ENCODE peak calls at places on chromosome 6, in six cellular contexts. One of them, this sample, is unnamed.

GRCh38 chr6:34540841-34541240 is 15.3 kb downstream of the SPDEF start:
- DNase-seq in CD8-positive, alpha-beta T cell: no peak
- DNase-seq in sigmoid colon: no peak
- DNase-seq in OCI-LY7: no peak
- DNase-seq in Caco-2: no peak
- DNase-seq in ascending aorta: no peak
- DNase-seq in this sample: no peak

GRCh38 chr6:105432797-105433196 is 29.9 kb upstream of the PREP start:
- DNase-seq in ascending aorta: no peak
- DNase-seq in sigmoid colon: no peak
- DNase-seq in Caco-2: no peak
- DNase-seq in CD8-positive, alpha-beta T cell: no peak
- DNase-seq in OCI-LY7: no peak
- DNase-seq in this sample: peak

GRCh38 chr6:167092672-167093339 is 30.1 kb upstream of the CCR6 start:
- DNase-seq in Caco-2: no peak
- DNase-seq in sigmoid colon: no peak
- DNase-seq in OCI-LY7: no peak
- DNase-seq in CD8-positive, alpha-beta T cell: no peak
- DNase-seq in ascending aorta: no peak
- DNase-seq in this sample: no peak

GRCh38 chr6:8940356-8940755 is 505.0 kb upstream of the SLC35B3 start:
- DNase-seq in Caco-2: no peak
- DNase-seq in ascending aorta: no peak
- DNase-seq in sigmoid colon: no peak
- DNase-seq in CD8-positive, alpha-beta T cell: no peak
- DNase-seq in OCI-LY7: no peak
- DNase-seq in this sample: no peak

GRCh38 chr6:39363280-39363679 is 40.8 kb upstream of the KCNK16 start:
- DNase-seq in ascending aorta: no peak
- DNase-seq in OCI-LY7: no peak
- DNase-seq in sigmoid colon: no peak
- DNase-seq in Caco-2: no peak
- DNase-seq in CD8-positive, alpha-beta T cell: no peak
- DNase-seq in this sample: no peak

GRCh38 chr6:97110149-97110548 is 172.9 kb downstream of the MMS22L start:
- DNase-seq in CD8-positive, alpha-beta T cell: no peak
- DNase-seq in Caco-2: no peak
- DNase-seq in ascending aorta: no peak
- DNase-seq in sigmoid colon: no peak
- DNase-seq in OCI-LY7: no peak
- DNase-seq in this sample: no peak

GRCh38 chr6:61711849-61712248 is 574.2 kb downstream of the KHDRBS2 start:
- DNase-seq in ascending aorta: no peak
- DNase-seq in sigmoid colon: no peak
- DNase-seq in OCI-LY7: no peak
- DNase-seq in CD8-positive, alpha-beta T cell: no peak
- DNase-seq in Caco-2: no peak
- DNase-seq in this sample: no peak

GRCh38 chr6:20811112-20811746 is 277.0 kb downstream of the CDKAL1 start:
- DNase-seq in sigmoid colon: no peak
- DNase-seq in OCI-LY7: no peak
- DNase-seq in ascending aorta: no peak
- DNase-seq in Caco-2: peak
- DNase-seq in CD8-positive, alpha-beta T cell: no peak
- DNase-seq in this sample: peak

GRCh38 chr6:38178584-38178886 is 359.0 kb downstream of the ZFAND3 start:
- DNase-seq in ascending aorta: no peak
- DNase-seq in Caco-2: no peak
- DNase-seq in CD8-positive, alpha-beta T cell: no peak
- DNase-seq in sigmoid colon: no peak
- DNase-seq in OCI-LY7: no peak
- DNase-seq in this sample: no peak

GRCh38 chr6:156912431-156912830 is 135.3 kb downstream of the ARID1B start:
- DNase-seq in OCI-LY7: peak
- DNase-seq in Caco-2: no peak
- DNase-seq in sigmoid colon: no peak
- DNase-seq in ascending aorta: no peak
- DNase-seq in CD8-positive, alpha-beta T cell: no peak
- DNase-seq in this sample: no peak

GRCh38 chr6:114634016-114634415 is 291.2 kb upstream of the HS3ST5 start:
- DNase-seq in CD8-positive, alpha-beta T cell: no peak
- DNase-seq in ascending aorta: no peak
- DNase-seq in Caco-2: no peak
- DNase-seq in OCI-LY7: no peak
- DNase-seq in sigmoid colon: no peak
- DNase-seq in this sample: peak

GRCh38 chr6:33609444-33610034 is 11.6 kb upstream of the ITPR3 start:
- DNase-seq in Caco-2: no peak
- DNase-seq in OCI-LY7: peak
- DNase-seq in CD8-positive, alpha-beta T cell: no peak
- DNase-seq in sigmoid colon: no peak
- DNase-seq in ascending aorta: no peak
- DNase-seq in this sample: peak

GRCh38 chr6:120077489-120077888 is 727.9 kb upstream of the MAN1A1 start:
- DNase-seq in CD8-positive, alpha-beta T cell: no peak
- DNase-seq in ascending aorta: no peak
- DNase-seq in OCI-LY7: peak
- DNase-seq in Caco-2: peak
- DNase-seq in sigmoid colon: no peak
- DNase-seq in this sample: peak

GRCh38 chr6:39086711-39087110 is 28.3 kb downstream of the SAYSD1 start:
- DNase-seq in ascending aorta: no peak
- DNase-seq in CD8-positive, alpha-beta T cell: no peak
- DNase-seq in OCI-LY7: no peak
- DNase-seq in Caco-2: no peak
- DNase-seq in sigmoid colon: no peak
- DNase-seq in this sample: no peak

GRCh38 chr6:90468080-90468479 is 118.8 kb downstream of the MAP3K7 start:
- DNase-seq in CD8-positive, alpha-beta T cell: no peak
- DNase-seq in Caco-2: no peak
- DNase-seq in sigmoid colon: no peak
- DNase-seq in OCI-LY7: no peak
- DNase-seq in ascending aorta: no peak
- DNase-seq in this sample: peak

GRCh38 chr6:129853996-129854711 is 7.0 kb downstream of the TMEM244 start:
- DNase-seq in OCI-LY7: no peak
- DNase-seq in Caco-2: no peak
- DNase-seq in ascending aorta: no peak
- DNase-seq in sigmoid colon: no peak
- DNase-seq in CD8-positive, alpha-beta T cell: no peak
- DNase-seq in this sample: peak

GRCh38 chr6:93915961-93916360 is 496.6 kb upstream of the EPHA7 start:
- DNase-seq in CD8-positive, alpha-beta T cell: no peak
- DNase-seq in OCI-LY7: no peak
- DNase-seq in ascending aorta: no peak
- DNase-seq in Caco-2: no peak
- DNase-seq in sigmoid colon: no peak
- DNase-seq in this sample: no peak

GRCh38 chr6:52788478-52788877 is 15.1 kb downstream of the GSTA1 start:
- DNase-seq in OCI-LY7: no peak
- DNase-seq in sigmoid colon: no peak
- DNase-seq in CD8-positive, alpha-beta T cell: no peak
- DNase-seq in ascending aorta: no peak
- DNase-seq in Caco-2: no peak
- DNase-seq in this sample: no peak

GRCh38 chr6:114576330-114576729 is 233.5 kb upstream of the HS3ST5 start:
- DNase-seq in sigmoid colon: no peak
- DNase-seq in OCI-LY7: no peak
- DNase-seq in ascending aorta: no peak
- DNase-seq in CD8-positive, alpha-beta T cell: no peak
- DNase-seq in Caco-2: no peak
- DNase-seq in this sample: no peak

GRCh38 chr6:118719351-118720124 is 68.1 kb upstream of the CEP85L start:
- DNase-seq in Caco-2: no peak
- DNase-seq in ascending aorta: no peak
- DNase-seq in CD8-positive, alpha-beta T cell: peak
- DNase-seq in sigmoid colon: no peak
- DNase-seq in OCI-LY7: peak
- DNase-seq in this sample: no peak

GRCh38 chr6:168301648-168302398 is 17.8 kb downstream of the DACT2 start:
- DNase-seq in ascending aorta: no peak
- DNase-seq in sigmoid colon: no peak
- DNase-seq in Caco-2: peak
- DNase-seq in CD8-positive, alpha-beta T cell: no peak
- DNase-seq in OCI-LY7: no peak
- DNase-seq in this sample: no peak

GRCh38 chr6:35213824-35214756 is at the start of gene SCUBE3:
- DNase-seq in sigmoid colon: no peak
- DNase-seq in CD8-positive, alpha-beta T cell: no peak
- DNase-seq in ascending aorta: no peak
- DNase-seq in Caco-2: no peak
- DNase-seq in OCI-LY7: no peak
- DNase-seq in this sample: peak

GRCh38 chr6:36266913-36267644 is 2.8 kb upstream of the PNPLA1 start:
- DNase-seq in OCI-LY7: no peak
- DNase-seq in ascending aorta: no peak
- DNase-seq in CD8-positive, alpha-beta T cell: no peak
- DNase-seq in sigmoid colon: no peak
- DNase-seq in Caco-2: no peak
- DNase-seq in this sample: no peak
- H3K4me3 ChIP-seq in OCI-LY7: no peak
- H3K4me3 ChIP-seq in ascending aorta: no peak
- H3K4me3 ChIP-seq in CD8-positive, alpha-beta T cell: no peak
- H3K4me3 ChIP-seq in sigmoid colon: no peak
- H3K4me3 ChIP-seq in Caco-2: no peak
- H3K4me3 ChIP-seq in this sample: no peak

DNA sequence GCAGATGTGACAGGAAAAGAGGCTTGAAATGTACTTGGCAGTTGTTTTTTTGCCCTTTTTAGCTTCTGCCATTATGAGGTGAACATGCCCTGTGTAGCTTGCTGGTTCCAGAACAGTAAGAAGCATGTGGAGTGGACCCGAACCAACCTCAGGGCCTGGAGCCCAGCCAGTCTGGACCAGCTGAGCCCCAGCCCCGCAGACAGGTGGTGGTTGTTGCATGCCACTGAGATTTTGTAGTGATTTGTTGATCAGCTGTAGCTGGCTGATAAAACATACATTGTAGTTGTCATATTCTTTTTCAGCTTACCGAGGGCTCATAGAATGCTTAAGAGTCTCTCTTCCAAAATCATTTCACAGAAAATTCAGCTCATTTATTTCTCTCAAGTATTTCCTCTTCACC is 182.2 kb downstream of the FARS2 start:
- DNase-seq in Caco-2: no peak
- DNase-seq in OCI-LY7: no peak
- DNase-seq in ascending aorta: no peak
- DNase-seq in sigmoid colon: no peak
- DNase-seq in CD8-positive, alpha-beta T cell: no peak
- DNase-seq in this sample: no peak
- H3K4me3 ChIP-seq in Caco-2: no peak
- H3K4me3 ChIP-seq in OCI-LY7: no peak
- H3K4me3 ChIP-seq in ascending aorta: no peak
- H3K4me3 ChIP-seq in sigmoid colon: no peak
- H3K4me3 ChIP-seq in CD8-positive, alpha-beta T cell: no peak
- H3K4me3 ChIP-seq in this sample: no peak

GRCh38 chr6:131574686-131575085 is 1.7 kb downstream of the ARG1 start:
- DNase-seq in OCI-LY7: no peak
- DNase-seq in ascending aorta: no peak
- DNase-seq in Caco-2: no peak
- DNase-seq in sigmoid colon: no peak
- DNase-seq in CD8-positive, alpha-beta T cell: no peak
- DNase-seq in this sample: no peak
- H3K4me3 ChIP-seq in OCI-LY7: no peak
- H3K4me3 ChIP-seq in ascending aorta: no peak
- H3K4me3 ChIP-seq in Caco-2: no peak
- H3K4me3 ChIP-seq in sigmoid colon: no peak
- H3K4me3 ChIP-seq in CD8-positive, alpha-beta T cell: no peak
- H3K4me3 ChIP-seq in this sample: no peak

DNA sequence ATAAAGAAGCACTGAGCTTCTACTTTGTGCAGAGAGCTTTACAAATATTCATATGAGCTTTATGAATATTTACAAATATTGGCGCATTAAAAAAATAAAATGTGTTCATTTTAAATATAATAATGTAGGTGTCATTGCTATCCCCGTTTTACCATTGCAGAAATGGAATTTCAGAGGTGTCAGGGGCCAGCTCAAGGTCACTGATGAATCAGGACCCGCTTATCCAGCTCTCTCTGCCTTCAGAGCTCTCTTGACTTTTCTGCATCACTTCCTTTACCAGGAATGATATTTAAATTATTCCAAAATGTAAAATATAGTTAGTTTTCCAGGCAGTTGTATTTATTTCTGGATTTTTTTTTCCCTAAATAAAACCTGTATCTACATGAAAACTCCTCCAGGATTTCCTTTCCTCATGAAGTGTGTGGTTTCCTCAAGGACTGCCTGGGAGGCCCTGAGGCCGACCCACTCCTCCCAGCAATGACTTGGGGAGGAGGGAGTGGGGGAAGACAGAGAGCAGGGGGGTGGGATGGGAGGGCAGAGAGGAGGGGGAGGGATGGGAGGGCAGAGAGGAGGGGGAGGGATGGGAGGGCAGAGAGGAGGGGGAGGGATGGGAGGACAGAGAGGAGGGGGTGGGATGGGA is 161.7 kb upstream of the AGPAT4 start:
- DNase-seq in ascending aorta: no peak
- DNase-seq in CD8-positive, alpha-beta T cell: no peak
- DNase-seq in OCI-LY7: no peak
- DNase-seq in sigmoid colon: no peak
- DNase-seq in Caco-2: no peak
- DNase-seq in this sample: peak
- H3K4me3 ChIP-seq in ascending aorta: no peak
- H3K4me3 ChIP-seq in CD8-positive, alpha-beta T cell: no peak
- H3K4me3 ChIP-seq in OCI-LY7: no peak
- H3K4me3 ChIP-seq in sigmoid colon: no peak
- H3K4me3 ChIP-seq in Caco-2: no peak
- H3K4me3 ChIP-seq in this sample: peak

GRCh38 chr6:2524090-2524489 is 226.6 kb downstream of the MYLK4 start:
- DNase-seq in sigmoid colon: no peak
- DNase-seq in Caco-2: no peak
- DNase-seq in OCI-LY7: peak
- DNase-seq in CD8-positive, alpha-beta T cell: no peak
- DNase-seq in ascending aorta: no peak
- DNase-seq in this sample: no peak

GRCh38 chr6:2518029-2518428 is 232.7 kb downstream of the MYLK4 start:
- DNase-seq in ascending aorta: no peak
- DNase-seq in sigmoid colon: no peak
- DNase-seq in CD8-positive, alpha-beta T cell: no peak
- DNase-seq in Caco-2: no peak
- DNase-seq in OCI-LY7: no peak
- DNase-seq in this sample: no peak

GRCh38 chr6:2523061-2523460 is 227.7 kb downstream of the MYLK4 start:
- DNase-seq in CD8-positive, alpha-beta T cell: no peak
- DNase-seq in ascending aorta: no peak
- DNase-seq in sigmoid colon: no peak
- DNase-seq in OCI-LY7: no peak
- DNase-seq in Caco-2: no peak
- DNase-seq in this sample: peak

GRCh38 chr6:2526766-2527165 is 224.0 kb downstream of the MYLK4 start:
- DNase-seq in sigmoid colon: no peak
- DNase-seq in Caco-2: no peak
- DNase-seq in OCI-LY7: no peak
- DNase-seq in ascending aorta: no peak
- DNase-seq in CD8-positive, alpha-beta T cell: no peak
- DNase-seq in this sample: no peak

DNA sequence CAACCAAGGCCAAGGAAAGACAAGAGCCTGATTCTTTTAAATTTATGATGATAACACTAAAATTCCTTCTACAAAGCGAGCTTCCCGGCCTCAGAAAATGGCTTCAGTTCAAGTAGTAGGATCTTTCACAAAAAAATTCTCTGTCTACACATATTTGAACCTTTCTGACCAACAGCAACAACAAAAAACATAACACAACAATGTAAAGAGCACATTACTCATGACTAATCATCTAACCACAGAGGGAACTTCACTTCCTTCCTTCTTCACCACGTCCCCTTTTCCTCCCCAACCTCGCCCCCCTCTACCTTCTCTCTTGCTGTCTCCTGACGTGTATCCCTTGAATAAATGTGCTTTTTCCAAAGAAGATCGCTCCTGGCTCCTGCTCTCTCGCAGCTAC is 228.2 kb downstream of the MYLK4 start:
- DNase-seq in CD8-positive, alpha-beta T cell: no peak
- DNase-seq in ascending aorta: no peak
- DNase-seq in Caco-2: no peak
- DNase-seq in sigmoid colon: no peak
- DNase-seq in OCI-LY7: no peak
- DNase-seq in this sample: peak
- H3K4me3 ChIP-seq in CD8-positive, alpha-beta T cell: no peak
- H3K4me3 ChIP-seq in ascending aorta: no peak
- H3K4me3 ChIP-seq in Caco-2: no peak
- H3K4me3 ChIP-seq in sigmoid colon: no peak
- H3K4me3 ChIP-seq in OCI-LY7: no peak
- H3K4me3 ChIP-seq in this sample: no peak

This sample was measured in fibroblast of mammary gland.